ENCODE peak calls at places on chromosomes 4 and X, in six cellular contexts. B is lower leg skin, I is IMR-90, M is fibroblast of lung, N is sigmoid colon, T is fibroblast of mammary gland. V is an unnamed sample.

GRCh38 chr4:53674891-53675290 is 83.6 kb upstream of the LNX1 start:
- DNase-seq in N (no peak), B (no peak), T (no peak), I (no peak), M (no peak), V (no peak)

GRCh38 chr4:931194-931959 is 739 bp downstream of the GAK start:
- DNase-seq in T (peak), B (peak), M (peak), I (peak), N (no peak), V (peak)

GRCh38 chr4:176838611-176839411 is 46.1 kb upstream of the VEGFC start:
- DNase-seq in M (peak), N (no peak), T (peak), B (no peak), I (peak), V (peak)

GRCh38 chrX:145613894-145614293 is 203.7 kb upstream of the SLITRK2 start:
- DNase-seq in T (no peak), N (no peak), I (no peak), B (no peak), M (peak), V (no peak)

GRCh38 chr4:139223682-139224317 is 46.8 kb upstream of the ELF2 start:
- DNase-seq in T (peak), N (no peak), M (peak), I (peak), B (no peak), V (peak)

GRCh38 chrX:86946569-86946968 is 571.0 kb upstream of the KLHL4 start:
- DNase-seq in T (peak), N (no peak), I (peak), B (no peak), M (no peak), V (no peak)

GRCh38 chr4:6701371-6701770 is 7.7 kb downstream of the S100P start:
- DNase-seq in M (no peak), B (no peak), T (no peak), I (no peak), N (no peak), V (no peak)

GRCh38 chr4:108396900-108397299 is 223.5 kb upstream of the RPL34 start:
- DNase-seq in N (no peak), B (no peak), I (no peak), M (no peak), T (no peak), V (no peak)

GRCh38 chr4:98564847-98565246 is 93.6 kb downstream of the TSPAN5 start:
- DNase-seq in B (no peak), M (peak), I (no peak), T (no peak), N (no peak), V (no peak)

GRCh38 chr4:30754021-30754420 is 33.9 kb downstream of the PCDH7 start:
- DNase-seq in B (no peak), T (peak), I (peak), M (peak), N (no peak), V (no peak)

GRCh38 chrX:55057691-55058249 is 17.1 kb upstream of the PAGE2B start:
- DNase-seq in N (no peak), M (peak), B (no peak), T (peak), I (peak), V (no peak)

GRCh38 chr4:83686166-83686565 is 150.3 kb downstream of the GPAT3 start:
- DNase-seq in M (no peak), T (peak), B (no peak), N (no peak), I (peak), V (no peak)

GRCh38 chrX:13647709-13648212 is 5.2 kb upstream of the TCEANC start:
- DNase-seq in N (peak), I (peak), T (peak), M (peak), B (no peak), V (no peak)

GRCh38 chr4:87241341-87241740 is 20.9 kb upstream of the KLHL8 start:
- DNase-seq in T (no peak), N (no peak), B (no peak), I (no peak), M (no peak), V (no peak)

GRCh38 chr4:184203300-184203699 is 14.4 kb downstream of the ENPP6 start:
- DNase-seq in I (no peak), N (no peak), M (no peak), B (no peak), T (no peak), V (no peak)

GRCh38 chr4:31059753-31060522 is 339.8 kb downstream of the PCDH7 start:
- DNase-seq in T (peak), I (peak), M (peak), B (no peak), N (no peak), V (no peak)

GRCh38 chrX:106415276-106415895 is 196.4 kb upstream of the RADX start:
- DNase-seq in N (no peak), T (peak), I (peak), M (peak), B (no peak), V (no peak)

GRCh38 chrX:28988246-28988645 is 401.0 kb downstream of the IL1RAPL1 start:
- DNase-seq in I (no peak), N (peak), M (no peak), T (no peak), B (no peak), V (no peak)

GRCh38 chr4:10296730-10297129 is 160.5 kb downstream of the ZNF518B start:
- DNase-seq in I (no peak), B (no peak), T (no peak), N (no peak), M (no peak), V (peak)

GRCh38 chrX:7334253-7334935 is 186.4 kb upstream of the PUDP start:
- DNase-seq in B (no peak), T (peak), N (no peak), I (peak), M (peak), V (no peak)

GRCh38 chrX:21838937-21839333 is 482 bp upstream of the MBTPS2 start:
- DNase-seq in I (peak), T (peak), N (no peak), B (no peak), M (peak), V (no peak)

GRCh38 chr4:6968496-6968895 is 58.9 kb downstream of the TBC1D14 start:
- DNase-seq in I (no peak), M (no peak), T (no peak), N (no peak), B (peak), V (no peak)

GRCh38 chrX:74349387-74349786 is 45.4 kb downstream of the ZCCHC13 start:
- DNase-seq in M (peak), N (no peak), B (no peak), I (peak), T (peak), V (peak)

GRCh38 chrX:38513087-38513742 is 48.1 kb upstream of the TSPAN7 start:
- DNase-seq in T (no peak), N (no peak), I (no peak), M (no peak), B (no peak), V (no peak)

GRCh38 chrX:40552768-40553167 is 28.0 kb upstream of the ATP6AP2 start:
- DNase-seq in T (peak), B (no peak), M (no peak), N (no peak), I (peak), V (no peak)
- TF ChIP-seq CTCF in T (peak), B (no peak), M (peak), N (no peak), I (peak), V (peak)

DNA sequence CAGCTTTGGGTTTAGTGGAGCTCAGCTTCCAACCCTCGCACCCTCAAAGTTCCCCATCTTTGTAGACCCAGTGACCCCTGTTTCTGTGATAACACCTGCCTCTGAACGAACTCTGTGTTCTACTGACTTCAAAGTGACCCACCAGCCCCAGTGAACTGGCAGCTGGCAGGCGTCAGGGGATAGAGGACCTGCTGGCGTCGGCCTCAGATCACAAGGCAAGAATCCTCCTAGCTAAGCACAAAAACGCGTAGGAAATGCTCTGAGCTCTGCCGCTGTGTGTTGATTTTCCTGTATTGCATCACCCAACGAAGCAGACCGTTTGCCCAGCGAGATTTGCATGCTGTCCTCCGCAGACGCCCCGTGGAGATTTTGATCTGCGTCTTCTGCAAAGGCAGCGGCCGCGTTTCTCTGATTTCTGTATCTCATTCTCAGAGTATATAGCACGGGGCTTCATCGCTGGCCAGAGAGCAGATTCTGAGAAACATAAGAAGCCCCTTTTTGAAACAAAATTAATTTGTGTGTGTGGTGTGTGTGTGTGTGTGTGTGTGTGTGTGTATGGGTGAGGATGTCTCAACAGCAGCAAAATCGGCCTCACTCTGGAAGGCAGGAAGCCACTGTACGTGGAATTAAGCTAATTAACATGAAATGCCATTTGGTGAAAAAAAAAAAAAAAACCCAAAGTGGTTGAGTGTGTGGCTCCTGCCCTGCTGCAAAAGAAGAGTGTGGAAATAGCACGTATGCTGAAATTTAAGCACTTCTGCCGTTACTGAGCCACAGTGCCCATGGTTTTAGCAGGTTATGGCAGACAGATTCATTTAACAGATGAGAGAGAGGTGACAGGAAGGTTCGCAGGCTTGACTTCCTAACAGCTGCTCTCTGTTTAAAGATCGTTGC is 29.2 kb upstream of the ASMTL start:
- DNase-seq in B (peak), T (peak), M (peak), N (peak), I (peak), V (peak)
- H3K4me3 ChIP-seq in B (no peak), T (no peak), M (no peak), N (no peak), I (no peak), V (peak)

DNA sequence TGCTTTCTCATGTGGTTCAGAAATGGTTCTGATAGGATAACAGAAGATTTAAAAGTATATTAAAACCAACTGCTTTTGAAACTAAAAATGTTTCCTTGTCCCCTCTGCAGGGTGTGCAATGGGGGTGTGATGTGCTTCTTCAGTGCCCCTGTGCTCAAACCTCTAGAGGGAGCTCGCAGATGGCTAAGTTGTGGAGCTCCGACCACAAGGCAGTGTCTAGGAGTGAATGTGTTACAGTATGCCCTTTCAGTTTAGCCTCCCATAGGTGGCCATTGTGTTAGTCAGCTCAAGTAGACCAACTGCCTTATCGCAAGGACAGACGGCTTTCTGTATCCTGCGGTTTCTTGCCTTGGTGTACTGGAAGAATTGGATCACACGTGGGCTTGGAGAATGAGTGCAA is 130.5 kb downstream of the TENT5D start:
- DNase-seq in N (no peak), T (no peak), I (no peak), B (no peak), M (no peak), V (no peak)
- TF ChIP-seq CTCF in N (no peak), T (no peak), I (no peak), B (no peak), M (no peak), V (no peak)

GRCh38 chr4:41012308-41012707 is 202.0 kb downstream of the APBB2 start:
- DNase-seq in N (no peak), I (peak), B (no peak), M (peak), T (no peak), V (no peak)

GRCh38 chr4:41013746-41014145 is 200.6 kb downstream of the APBB2 start:
- DNase-seq in B (no peak), T (no peak), N (no peak), M (no peak), I (no peak), V (no peak)

GRCh38 chr4:41006141-41006540 is 208.2 kb downstream of the APBB2 start:
- DNase-seq in M (peak), B (no peak), N (no peak), T (no peak), I (peak), V (no peak)

GRCh38 chr4:41014158-41014557 is 200.2 kb downstream of the APBB2 start:
- DNase-seq in I (no peak), M (no peak), B (no peak), T (no peak), N (no peak), V (no peak)

DNA sequence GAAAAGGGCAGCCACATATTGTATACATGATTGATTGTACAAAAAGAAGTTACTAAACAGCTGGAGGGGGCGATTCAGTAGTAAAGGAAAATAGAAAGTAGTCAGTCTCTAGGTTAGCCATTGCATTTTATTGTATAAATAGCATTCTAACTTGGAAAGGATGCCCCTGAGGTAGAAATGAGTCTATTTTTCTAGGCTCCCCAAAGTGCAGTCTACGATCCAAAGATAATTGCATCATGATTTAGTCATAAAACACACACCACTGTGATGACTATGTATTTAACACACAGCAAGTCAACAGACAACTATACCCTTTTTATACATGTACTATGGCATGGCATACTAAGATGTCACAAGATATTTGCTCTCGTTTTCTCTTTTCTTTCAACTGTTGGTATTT is 204.9 kb downstream of the APBB2 start:
- DNase-seq in M (peak), T (peak), B (no peak), N (no peak), I (peak), V (no peak)
- H3K4me3 ChIP-seq in M (no peak), T (no peak), B (no peak), N (no peak), I (no peak), V (no peak)

GRCh38 chrX:53374222-53374820 is 48.1 kb downstream of the SMC1A start:
- DNase-seq in T (peak), M (peak), N (no peak), B (no peak), I (peak), V (no peak)

GRCh38 chrX:53379008-53379710 is 43.3 kb downstream of the SMC1A start:
- DNase-seq in T (no peak), I (no peak), B (no peak), M (no peak), N (no peak), V (no peak)

GRCh38 chrX:53377464-53377863 is 45.0 kb downstream of the SMC1A start:
- DNase-seq in N (no peak), B (no peak), T (no peak), M (no peak), I (no peak), V (no peak)

GRCh38 chrX:53373307-53373706 is 49.1 kb downstream of the SMC1A start:
- DNase-seq in T (no peak), M (no peak), B (no peak), N (no peak), I (no peak), V (no peak)

DNA sequence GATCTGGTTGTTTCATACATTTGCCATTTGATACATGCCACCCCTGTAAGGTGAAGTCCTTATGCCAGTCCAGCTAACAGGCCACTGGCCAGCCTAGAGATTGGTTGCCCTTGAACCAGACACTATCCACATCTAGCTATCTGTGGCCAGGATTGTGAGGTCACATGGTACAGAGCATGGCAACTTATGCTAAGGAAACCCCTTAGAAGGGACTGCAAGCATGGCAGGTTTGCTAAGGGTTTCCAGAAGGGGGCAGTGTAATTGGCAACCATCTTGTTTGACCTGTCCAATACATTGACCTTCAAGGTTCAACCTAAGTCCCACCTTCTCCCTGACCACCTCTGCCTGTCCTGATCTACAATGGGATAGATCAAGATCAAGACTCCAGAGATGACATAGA is 47.5 kb downstream of the SMC1A start:
- DNase-seq in I (no peak), B (no peak), T (no peak), M (no peak), N (no peak), V (no peak)
- TF ChIP-seq CTCF in I (no peak), B (no peak), T (peak), M (no peak), N (no peak), V (no peak)

DNA sequence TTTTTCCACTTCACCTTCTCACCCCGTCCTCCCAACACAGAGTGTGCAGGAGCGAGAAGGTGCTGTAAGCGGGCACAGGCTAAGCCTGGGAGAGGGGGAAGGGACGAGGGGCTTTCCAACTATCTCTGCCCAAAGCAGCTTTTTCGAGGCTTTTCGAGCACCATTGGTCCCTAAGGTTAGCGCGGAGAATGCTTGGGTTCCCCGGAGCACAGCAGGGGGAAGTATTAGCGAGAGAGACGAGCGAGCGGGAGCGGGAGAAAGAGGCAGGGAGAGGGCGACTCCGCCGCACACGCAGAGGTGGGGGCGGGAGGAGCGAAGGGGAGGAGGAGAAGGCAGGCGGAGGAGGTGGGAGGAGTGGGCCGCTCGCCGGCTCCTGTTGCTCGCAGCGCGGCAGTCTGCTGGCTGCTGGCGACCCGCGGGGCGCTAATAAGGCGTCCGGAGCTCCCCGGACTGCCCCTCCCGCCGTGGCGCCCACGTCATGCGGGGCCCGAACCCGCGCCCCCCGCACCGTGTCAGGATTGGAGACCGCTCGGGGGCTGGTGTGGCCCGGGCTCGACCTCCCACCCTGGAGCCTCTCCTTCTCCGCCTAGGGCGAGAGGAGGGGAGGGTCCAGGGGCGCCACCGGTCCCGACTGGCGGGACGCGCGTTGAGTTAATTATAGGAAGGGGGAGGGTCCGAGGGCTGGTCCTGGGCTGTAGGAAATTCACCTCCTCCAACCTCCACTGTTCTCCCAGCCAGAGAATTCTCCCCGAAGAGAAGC is at the start of gene ADAMTS3:
- DNase-seq in N (peak), I (peak), M (peak), B (peak), T (peak), V (peak)
- H3K4me3 ChIP-seq in N (peak), I (peak), M (peak), B (peak), T (peak), V (peak)

GRCh38 chrX:40366661-40367060 is 214.1 kb upstream of the ATP6AP2 start:
- DNase-seq in I (no peak), T (no peak), B (no peak), N (no peak), M (no peak), V (no peak)
- TF ChIP-seq CTCF in I (no peak), T (no peak), B (no peak), N (no peak), M (no peak), V (peak)

DNA sequence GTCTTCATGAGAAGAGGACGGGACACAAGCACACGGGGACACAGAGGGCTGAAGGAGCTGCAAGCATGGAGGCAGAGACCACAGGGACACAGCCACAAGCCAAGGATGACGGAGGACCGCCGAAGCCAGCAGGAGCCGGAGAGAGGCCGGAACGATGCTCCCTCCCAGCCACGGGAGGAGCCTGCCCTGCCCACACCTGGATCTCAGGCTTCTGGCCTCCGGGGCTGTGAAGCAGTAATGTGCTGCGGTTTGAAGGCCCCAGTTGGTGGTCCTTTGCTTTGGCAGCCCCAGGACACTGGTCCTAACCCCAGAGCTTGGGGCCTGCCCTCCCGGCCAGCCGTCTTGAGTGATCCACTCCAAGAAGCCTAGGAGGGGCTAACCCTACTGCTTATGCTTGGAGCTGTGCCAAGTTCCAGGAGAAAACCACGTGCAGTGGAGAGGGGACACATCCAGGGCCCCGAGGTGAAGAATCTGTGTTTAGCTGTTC is 85.9 kb downstream of the HMX1 start:
- DNase-seq in I (no peak), B (no peak), M (no peak), T (no peak), N (no peak), V (no peak)
- H3K4me3 ChIP-seq in I (no peak), B (no peak), M (no peak), T (no peak), N (no peak), V (no peak)